ENCODE peak calls at places on chromosomes 1 and 21, in five cellular contexts. D is tibial nerve; W is foreskin fibroblast; G is CD8-positive, alpha-beta T cell; R is trophoblast cell. E is an unnamed sample.

GRCh38 chr1:222976453-222976852 is 161.6 kb downstream of the DISP1 start:
- DNase-seq in W (peak), D (no peak), G (no peak), R (no peak), E (peak)

GRCh38 chr1:219041141-219041540 is 132.5 kb upstream of the LYPLAL1 start:
- DNase-seq in W (peak), D (no peak), G (no peak), R (no peak), E (peak)

GRCh38 chr21:14545906-14546480 is at the start of gene SAMSN1:
- DNase-seq in G (peak), R (peak), W (no peak), D (no peak), E (no peak)

GRCh38 chr1:116868386-116868785 is 41.3 kb upstream of the PTGFRN start:
- DNase-seq in W (no peak), R (no peak), G (no peak), D (no peak), E (no peak)

GRCh38 chr1:115239148-115239820 is 98.8 kb downstream of the NGF start:
- DNase-seq in D (no peak), W (peak), R (peak), G (no peak), E (peak)

GRCh38 chr1:150332651-150333290 is 11.4 kb downstream of the PRPF3 start:
- DNase-seq in W (no peak), G (no peak), R (no peak), D (no peak), E (no peak)

GRCh38 chr1:153534226-153534932 is 1.4 kb downstream of the S100A6 start:
- DNase-seq in W (peak), D (no peak), R (peak), G (no peak), E (no peak)

GRCh38 chr1:28147264-28148094 is 29.0 kb downstream of the PTAFR start:
- DNase-seq in G (no peak), R (no peak), D (no peak), W (no peak), E (no peak)

GRCh38 chr1:16720403-16721223 is 19.7 kb upstream of the RNU1-4 start:
- DNase-seq in G (peak), D (no peak), R (no peak), W (no peak), E (no peak)

GRCh38 chr1:5953386-5953785 is 38.8 kb downstream of the NPHP4 start:
- DNase-seq in D (no peak), G (no peak), W (no peak), R (no peak), E (no peak)

GRCh38 chr1:35691571-35692220 is 27.0 kb downstream of the C1orf216 start:
- DNase-seq in R (no peak), D (no peak), W (no peak), G (no peak), E (no peak)

GRCh38 chr1:228375578-228376261 is 30.9 kb downstream of the TRIM11 start:
- DNase-seq in R (no peak), G (no peak), W (no peak), D (no peak), E (no peak)

GRCh38 chr1:204359474-204360255 is at the start of gene PLEKHA6:
- DNase-seq in G (no peak), R (no peak), D (no peak), W (peak), E (no peak)

GRCh38 chr1:173988068-173988467 is 34.1 kb downstream of the RC3H1 start:
- DNase-seq in G (no peak), D (no peak), W (no peak), R (no peak), E (no peak)

GRCh38 chr1:226485192-226485591 is 63.4 kb upstream of the STUM start:
- DNase-seq in R (no peak), G (no peak), D (no peak), W (no peak), E (no peak)

GRCh38 chr1:202215472-202216130 is 22.0 kb downstream of the LGR6 start:
- DNase-seq in D (no peak), R (no peak), W (no peak), G (no peak), E (no peak)

GRCh38 chr1:202212787-202213186 is 19.2 kb downstream of the LGR6 start:
- DNase-seq in D (no peak), G (no peak), W (no peak), R (no peak), E (no peak)

GRCh38 chr1:202214089-202214843 is 20.7 kb downstream of the LGR6 start:
- DNase-seq in R (no peak), G (no peak), D (no peak), W (no peak), E (no peak)

GRCh38 chr1:202210969-202211368 is 17.4 kb downstream of the LGR6 start:
- DNase-seq in W (no peak), R (no peak), G (no peak), D (no peak), E (no peak)

DNA sequence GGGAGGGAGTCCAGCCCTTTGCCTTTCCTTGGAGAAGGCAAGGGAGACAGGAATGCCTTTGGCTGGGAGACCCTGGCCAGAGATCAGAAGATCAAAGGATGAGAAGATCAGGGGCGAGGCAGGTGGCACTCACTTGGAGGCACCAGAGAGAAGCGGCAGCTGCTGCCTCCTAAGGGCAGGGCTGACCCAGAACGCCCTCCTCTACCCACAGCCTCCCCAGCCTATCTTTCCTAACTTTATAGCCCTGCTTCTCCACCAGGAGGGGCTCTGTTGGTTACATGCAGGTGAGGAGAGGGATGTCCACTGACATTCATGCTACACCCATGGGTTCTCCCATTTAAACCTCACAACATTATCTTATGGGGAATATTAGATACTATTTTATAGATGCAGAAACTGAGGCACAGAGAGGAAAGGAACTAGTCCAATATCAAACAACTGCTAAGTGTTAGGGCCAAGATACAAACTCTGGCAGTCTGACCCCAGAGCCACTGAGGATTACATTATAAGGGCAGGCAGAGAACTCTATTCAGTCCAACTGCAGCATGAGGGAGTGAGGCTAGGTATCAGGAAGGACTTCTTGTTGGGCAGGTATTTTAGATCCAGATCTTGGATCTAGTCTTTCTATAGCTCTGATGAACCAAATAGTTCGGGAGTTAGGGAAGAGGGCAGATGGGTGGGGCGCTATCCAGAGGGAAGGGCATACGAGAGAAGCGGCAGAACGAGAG is 19.9 kb downstream of the LGR6 start:
- DNase-seq in G (no peak), D (no peak), R (no peak), W (no peak), E (no peak)
- H3K4me3 ChIP-seq in G (no peak), D (peak), R (peak), W (no peak), E (no peak)

GRCh38 chr1:68232354-68233148 is at the start of gene WLS:
- DNase-seq in R (peak), W (peak), D (peak), G (no peak), E (peak)

GRCh38 chr1:68229927-68230812 is 2.2 kb downstream of the WLS start:
- DNase-seq in W (peak), R (no peak), G (no peak), D (no peak), E (no peak)

GRCh38 chr1:68233202-68233601 is 879 bp upstream of the WLS start:
- DNase-seq in R (no peak), D (no peak), G (no peak), W (no peak), E (no peak)

GRCh38 chr1:68230901-68231626 is 1.3 kb downstream of the WLS start:
- DNase-seq in W (peak), R (no peak), D (no peak), G (no peak), E (no peak)

GRCh38 chr1:68231627-68232303 is 558 bp downstream of the WLS start:
- DNase-seq in D (peak), W (peak), R (peak), G (no peak), E (peak)
- H3K4me3 ChIP-seq in D (peak), W (peak), R (peak), G (peak), E (peak)

GRCh38 chr1:236532850-236533249 is 9.1 kb downstream of the LGALS8 start:
- DNase-seq in W (no peak), R (no peak), G (no peak), D (no peak), E (no peak)

GRCh38 chr1:236536540-236536939 is 12.8 kb downstream of the LGALS8 start:
- DNase-seq in R (no peak), D (no peak), G (no peak), W (no peak), E (no peak)

GRCh38 chr1:236535190-236535589 is 11.4 kb downstream of the LGALS8 start:
- DNase-seq in G (no peak), D (no peak), R (no peak), W (no peak), E (no peak)

GRCh38 chr1:236535656-236536293 is 12.0 kb downstream of the LGALS8 start:
- DNase-seq in W (no peak), G (no peak), D (no peak), R (no peak), E (no peak)

GRCh38 chr1:236534164-236534651 is 10.4 kb downstream of the LGALS8 start:
- DNase-seq in R (no peak), W (peak), G (no peak), D (no peak), E (peak)
- H3K4me3 ChIP-seq in R (no peak), W (no peak), G (no peak), D (no peak), E (no peak)

GRCh38 chr1:90723561-90724108 is 6.5 kb upstream of the BARHL2 start:
- DNase-seq in G (no peak), D (no peak), R (no peak), W (no peak), E (no peak)

GRCh38 chr1:90722874-90723273 is 5.8 kb upstream of the BARHL2 start:
- DNase-seq in W (no peak), G (no peak), D (no peak), R (no peak), E (no peak)

GRCh38 chr1:90725341-90725960 is 8.3 kb upstream of the BARHL2 start:
- DNase-seq in W (peak), R (no peak), G (no peak), D (no peak), E (no peak)

GRCh38 chr1:90724926-90725325 is 7.8 kb upstream of the BARHL2 start:
- DNase-seq in G (no peak), R (no peak), W (no peak), D (no peak), E (no peak)

DNA sequence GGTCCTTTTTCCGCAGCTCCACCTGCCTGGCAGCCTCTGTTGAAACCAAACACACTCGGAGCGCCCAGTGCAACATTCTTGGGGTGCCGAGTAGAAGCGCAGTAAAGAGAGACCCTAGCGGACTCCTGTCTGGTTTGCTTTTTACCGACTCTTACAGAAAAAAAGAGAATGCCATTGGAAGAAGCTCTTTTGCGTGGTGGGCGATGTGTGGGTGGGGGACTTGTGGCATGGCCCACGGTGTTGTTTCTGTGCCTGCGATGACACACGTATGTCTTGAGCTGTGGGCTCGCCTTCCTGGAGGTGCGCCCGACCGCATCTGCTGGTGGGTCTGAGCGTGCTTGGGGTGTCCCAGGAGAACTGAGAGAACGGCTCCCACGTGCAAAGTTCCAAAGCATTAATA is 7.3 kb upstream of the BARHL2 start:
- DNase-seq in G (no peak), R (no peak), D (no peak), W (no peak), E (no peak)
- H3K4me3 ChIP-seq in G (no peak), R (no peak), D (no peak), W (no peak), E (no peak)

E was measured in skeletal muscle cell.